ENCODE peak calls at places on chromosomes 6 and 20, in seven cellular contexts. F is activated effector memory CD4-positive, alpha-beta T cell treated with Interleukin-2 at 50 U/mL for 16 hours; T is HEK293T; H is K562; J is CD4-positive, alpha-beta T cell; Y is Ammon's horn; W is HTR-8/SVneo. U is an unnamed sample.

GRCh38 chr20:33681288-33681687 is 4.9 kb downstream of the E2F1 start:
- DNase-seq in Y (no peak), F (no peak), J (no peak), H (no peak), T (no peak), W (no peak), U (no peak)

GRCh38 chr6:43149260-43149659 is 21.8 kb upstream of the SRF start:
- DNase-seq in T (no peak), W (no peak), Y (no peak), F (no peak), J (no peak), H (no peak), U (no peak)

GRCh38 chr20:19786311-19786710 is 28.3 kb downstream of the RIN2 start:
- DNase-seq in Y (no peak), W (no peak), F (no peak), T (no peak), J (no peak), H (no peak), U (no peak)

GRCh38 chr20:59583428-59584277 is 20.7 kb upstream of the PHACTR3 start:
- DNase-seq in Y (no peak), T (no peak), H (no peak), F (no peak), W (no peak), J (no peak), U (no peak)

GRCh38 chr6:35046098-35046497 is 95.0 kb downstream of the TCP11 start:
- DNase-seq in Y (no peak), F (no peak), W (no peak), T (no peak), J (no peak), H (no peak), U (no peak)

GRCh38 chr6:83169511-83169910 is 23.6 kb downstream of the PGM3 start:
- DNase-seq in F (no peak), J (no peak), T (no peak), Y (no peak), H (no peak), W (no peak), U (no peak)

GRCh38 chr20:38302721-38303120 is 1.2 kb upstream of the BPI start:
- DNase-seq in J (no peak), T (no peak), H (no peak), Y (no peak), F (no peak), W (no peak), U (no peak)

GRCh38 chr20:38497246-38497645 is 24.6 kb downstream of the RALGAPB start:
- DNase-seq in T (no peak), W (no peak), F (no peak), H (no peak), J (no peak), Y (no peak), U (no peak)

GRCh38 chr6:106534564-106534982 is 94.7 kb downstream of the RTN4IP1 start:
- DNase-seq in T (no peak), H (no peak), W (no peak), F (no peak), Y (no peak), J (no peak), U (no peak)

GRCh38 chr20:20461526-20461925 is 93.6 kb downstream of the INSM1 start:
- DNase-seq in F (no peak), Y (no peak), H (no peak), T (no peak), W (no peak), J (no peak), U (no peak)

GRCh38 chr20:63135411-63135810 is 80.5 kb downstream of the YTHDF1 start:
- DNase-seq in J (no peak), F (no peak), W (no peak), Y (no peak), T (peak), H (peak), U (no peak)

GRCh38 chr6:147088861-147089260 is 115.4 kb upstream of the STXBP5 start:
- DNase-seq in Y (no peak), T (no peak), W (no peak), H (no peak), F (no peak), J (no peak), U (no peak)

GRCh38 chr6:7410801-7411200 is 21.2 kb downstream of the RIOK1 start:
- DNase-seq in H (no peak), W (no peak), F (no peak), Y (peak), J (no peak), T (no peak), U (no peak)

GRCh38 chr6:107866606-107867301 is 42.6 kb upstream of the SCML4 start:
- DNase-seq in W (peak), H (peak), T (peak), F (no peak), J (no peak), Y (peak), U (no peak)

U was measured in memory B cell.